ENCODE peak calls at places on chromosomes 16 and 17, in seven cellular contexts. R, O, K, D, I, G and A are unnamed samples.

GRCh38 chr17:54891176-54891821 is 9.4 kb upstream of the TOM1L1 start:
- DNase-seq in R (no peak), O (no peak), K (peak; percentile 86), D (peak; percentile 87), I (peak; percentile 53), G (peak; percentile 48), A (peak; percentile 48)

GRCh38 chr17:13114601-13115024 is 96.8 kb upstream of the ELAC2 start:
- DNase-seq in R (no peak), O (peak; percentile 36), K (peak; percentile 54), D (peak; percentile 84), I (peak; percentile 23), G (peak; percentile 48), A (peak; percentile 47)

GRCh38 chr16:24131294-24131693 is 124.8 kb upstream of the CACNG3 start:
- DNase-seq in R (no peak), O (no peak), K (no peak), D (no peak), I (no peak), G (no peak), A (no peak)

GRCh38 chr17:2122641-2123302 is 67.9 kb downstream of the HIC1 start:
- DNase-seq in R (no peak), O (peak; percentile 68), K (peak; percentile 35), D (no peak), I (peak; percentile 58), G (peak; percentile 78), A (peak; percentile 54)

GRCh38 chr17:37731056-37731455 is 13.8 kb downstream of the HNF1B start:
- DNase-seq in R (no peak), O (no peak), K (no peak), D (no peak), I (peak; percentile 4), G (no peak), A (no peak)

GRCh38 chr16:86970726-86971125 is 346.5 kb downstream of the C16orf95 start:
- DNase-seq in R (no peak), O (no peak), K (peak; percentile 40), D (no peak), I (no peak), G (no peak), A (no peak)

GRCh38 chr17:8964801-8965393 is 610 bp downstream of the PIK3R5 start:
- DNase-seq in R (peak; percentile 65), O (no peak), K (no peak), D (no peak), I (no peak), G (no peak), A (no peak)

GRCh38 chr16:8631373-8631772 is 9.9 kb downstream of the METTL22 start:
- DNase-seq in R (no peak), O (no peak), K (no peak), D (no peak), I (no peak), G (no peak), A (no peak)

GRCh38 chr16:301950-302349 is 19.0 kb downstream of the PDIA2 start:
- DNase-seq in R (no peak), O (no peak), K (no peak), D (no peak), I (no peak), G (no peak), A (no peak)

GRCh38 chr17:2904135-2904534 is 107.9 kb downstream of the RAP1GAP2 start:
- DNase-seq in R (no peak), O (no peak), K (peak; percentile 52), D (peak; percentile 32), I (no peak), G (no peak), A (peak; percentile 93)

GRCh38 chr17:72305472-72305871 is 184.7 kb downstream of the SOX9 start:
- DNase-seq in R (no peak), O (no peak), K (no peak), D (peak; percentile 38), I (no peak), G (no peak), A (no peak)

GRCh38 chr16:23508589-23509440 is 1.5 kb downstream of the GGA2 start:
- DNase-seq in R (no peak), O (no peak), K (peak; percentile 51), D (no peak), I (no peak), G (no peak), A (peak; percentile 42)

GRCh38 chr17:27490391-27490790 is 34.1 kb downstream of the KSR1 start:
- DNase-seq in R (no peak), O (no peak), K (no peak), D (no peak), I (no peak), G (no peak), A (no peak)

GRCh38 chr17:72075995-72076677 is 44.7 kb upstream of the SOX9 start:
- DNase-seq in R (no peak), O (no peak), K (no peak), D (no peak), I (no peak), G (no peak), A (no peak)

GRCh38 chr17:45967378-45967777 is 31.7 kb upstream of the STH start:
- DNase-seq in R (no peak), O (no peak), K (no peak), D (no peak), I (no peak), G (no peak), A (no peak)

GRCh38 chr17:57987582-57988300 is at the start of gene VEZF1:
- DNase-seq in R (peak; percentile 81), O (no peak), K (peak; percentile 88), D (peak; percentile 74), I (peak; percentile 68), G (no peak), A (peak; percentile 76)

GRCh38 chr16:583815-584591 is 5.9 kb upstream of the RAB40C start:
- DNase-seq in R (no peak), O (no peak), K (no peak), D (no peak), I (no peak), G (no peak), A (no peak)

GRCh38 chr17:3887811-3888210 is 5.0 kb downstream of the CAMKK1 start:
- DNase-seq in R (no peak), O (no peak), K (no peak), D (no peak), I (no peak), G (no peak), A (no peak)